ENCODE peak calls at places on chromosomes 2 and 18, in seven cellular contexts. U, T, A, C, W, Q and Y are unnamed samples.

GRCh38 chr18:31596081-31596872 is 4.6 kb downstream of the TTR start:
- DNase-seq in U (no peak), T (no peak), A (no peak), C (peak; percentile 67), W (no peak), Q (no peak), Y (no peak)

GRCh38 chr2:68767996-68768395 is 33.4 kb downstream of the ARHGAP25 start:
- DNase-seq in U (no peak), T (no peak), A (no peak), C (no peak), W (no peak), Q (no peak), Y (no peak)

GRCh38 chr2:29024882-29025430 is 43.9 kb downstream of the TOGARAM2 start:
- DNase-seq in U (no peak), T (no peak), A (no peak), C (no peak), W (no peak), Q (no peak), Y (no peak)

GRCh38 chr2:189538402-189538801 is 42.2 kb downstream of the SLC40A1 start:
- DNase-seq in U (no peak), T (no peak), A (no peak), C (no peak), W (no peak), Q (no peak), Y (no peak)

GRCh38 chr2:152425765-152426710 is 91.1 kb downstream of the FMNL2 start:
- DNase-seq in U (no peak), T (no peak), A (no peak), C (peak; percentile 89), W (no peak), Q (no peak), Y (no peak)

GRCh38 chr2:16629770-16630169 is 35.9 kb downstream of the CYRIA start:
- DNase-seq in U (no peak), T (no peak), A (no peak), C (no peak), W (no peak), Q (no peak), Y (no peak)

GRCh38 chr2:226475650-226476049 is 324.0 kb downstream of the IRS1 start:
- DNase-seq in U (no peak), T (no peak), A (no peak), C (no peak), W (no peak), Q (no peak), Y (no peak)

GRCh38 chr2:240561325-240561971 is 1.3 kb downstream of the DUSP28 start:
- DNase-seq in U (peak; percentile 20), T (no peak), A (no peak), C (no peak), W (no peak), Q (no peak), Y (peak; percentile 61)

GRCh38 chr2:213101109-213101508 is 50.3 kb downstream of the IKZF2 start:
- DNase-seq in U (no peak), T (no peak), A (no peak), C (no peak), W (no peak), Q (no peak), Y (no peak)

GRCh38 chr2:169891593-169892298 is 64.5 kb downstream of the UBR3 start:
- DNase-seq in U (no peak), T (no peak), A (no peak), C (peak; percentile 39), W (peak; percentile 36), Q (no peak), Y (no peak)

GRCh38 chr2:88680266-88680902 is 11.1 kb upstream of the RPIA start:
- DNase-seq in U (no peak), T (no peak), A (no peak), C (peak; percentile 62), W (no peak), Q (no peak), Y (no peak)

GRCh38 chr2:199979841-199980628 is 24.7 kb downstream of the MAIP1 start:
- DNase-seq in U (peak; percentile 89), T (peak; percentile 87), A (peak; percentile 76), C (peak; percentile 67), W (peak; percentile 70), Q (peak; percentile 83), Y (peak; percentile 87)

GRCh38 chr18:22703883-22704626 is 229.1 kb upstream of the RBBP8 start:
- DNase-seq in U (no peak), T (no peak), A (peak; percentile 16), C (peak; percentile 48), W (peak; percentile 70), Q (no peak), Y (no peak)

GRCh38 chr18:22846088-22846683 is 86.9 kb upstream of the RBBP8 start:
- DNase-seq in U (no peak), T (no peak), A (no peak), C (peak; percentile 21), W (peak; percentile 34), Q (no peak), Y (no peak)

GRCh38 chr2:8983571-8983970 is 19.9 kb downstream of the MBOAT2 start:
- DNase-seq in U (no peak), T (no peak), A (no peak), C (no peak), W (no peak), Q (no peak), Y (no peak)

GRCh38 chr2:27931361-27931937 is 40.9 kb downstream of the BABAM2 start:
- DNase-seq in U (no peak), T (no peak), A (no peak), C (no peak), W (no peak), Q (no peak), Y (no peak)

GRCh38 chr2:175597286-175597685 is 404.8 kb downstream of the LNPK start:
- DNase-seq in U (no peak), T (no peak), A (no peak), C (no peak), W (no peak), Q (no peak), Y (no peak)

GRCh38 chr2:107712857-107713256 is 113.8 kb upstream of the RGPD4 start:
- DNase-seq in U (no peak), T (no peak), A (no peak), C (no peak), W (no peak), Q (no peak), Y (no peak)

GRCh38 chr18:61606759-61607158 is 273.5 kb downstream of the CDH20 start:
- DNase-seq in U (peak; percentile 64), T (peak; percentile 40), A (peak; percentile 77), C (no peak), W (peak; percentile 24), Q (peak; percentile 77), Y (peak; percentile 72)

GRCh38 chr2:148928395-148928794 is 53.4 kb downstream of the KIF5C start:
- DNase-seq in U (no peak), T (no peak), A (no peak), C (no peak), W (no peak), Q (no peak), Y (no peak)

GRCh38 chr2:200379481-200380120 is 73.1 kb downstream of the SPATS2L start:
- DNase-seq in U (no peak), T (no peak), A (no peak), C (no peak), W (no peak), Q (no peak), Y (no peak)

GRCh38 chr18:77114564-77115391 is 17.8 kb downstream of the MBP start:
- DNase-seq in U (peak; percentile 63), T (peak; percentile 86), A (peak; percentile 91), C (peak; percentile 93), W (peak; percentile 15), Q (peak; percentile 83), Y (peak; percentile 91)

GRCh38 chr2:201460532-201460931 is 9.0 kb downstream of the STRADB start:
- DNase-seq in U (no peak), T (no peak), A (no peak), C (no peak), W (no peak), Q (no peak), Y (no peak)
- TF ChIP-seq POLR2A in U (no peak), T (no peak), A (no peak), C (no peak), W (no peak), Q (no peak), Y (no peak)

DNA sequence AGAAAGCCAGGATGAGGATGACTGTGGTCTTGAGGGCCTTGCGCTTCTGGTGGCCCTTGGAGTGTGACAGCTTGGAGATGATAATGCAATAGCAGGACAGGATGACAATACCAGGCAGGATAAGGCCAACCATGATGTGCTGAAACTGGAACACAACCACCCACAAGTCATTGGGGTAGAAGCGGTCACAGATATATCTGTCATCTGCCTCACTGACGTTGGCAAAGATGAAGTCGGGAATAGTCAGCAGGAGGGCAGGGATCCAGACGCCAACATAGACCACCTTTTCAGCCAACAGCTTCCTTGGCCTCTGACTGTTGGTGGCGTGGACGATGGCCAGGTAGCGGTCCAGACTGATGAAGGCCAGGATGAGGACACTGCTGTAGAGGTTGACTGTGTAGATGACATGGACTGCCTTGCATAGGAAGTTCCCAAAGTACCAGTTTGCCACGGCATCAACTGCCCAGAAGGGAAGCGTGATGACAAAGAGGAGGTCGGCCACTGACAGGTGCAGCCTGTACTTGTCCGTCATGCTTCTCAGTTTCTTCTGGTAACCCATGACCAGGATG is 2.7 kb downstream of the CXCR4 start:
- DNase-seq in U (no peak), T (no peak), A (no peak), C (no peak), W (no peak), Q (no peak), Y (no peak)
- H3K27me3 ChIP-seq in U (no peaks in the 10 kb centered on the region), T (peaks cover 70% of the 10 kb centered on the region), A (peaks cover 32% of the 10 kb centered on the region), C (no peaks in the 10 kb centered on the region), W (peaks cover 22% of the 10 kb centered on the region), Q (peaks cover 19% of the 10 kb centered on the region), Y (peaks cover 45% of the 10 kb centered on the region)

GRCh38 chr2:236682651-236683422 is 113.2 kb downstream of the ACKR3 start:
- DNase-seq in U (no peak), T (no peak), A (peak; percentile 28), C (no peak), W (no peak), Q (no peak), Y (no peak)

GRCh38 chr2:236685979-236686520 is 116.4 kb downstream of the ACKR3 start:
- DNase-seq in U (no peak), T (no peak), A (no peak), C (no peak), W (no peak), Q (no peak), Y (no peak)

GRCh38 chr2:236685361-236685760 is 115.7 kb downstream of the ACKR3 start:
- DNase-seq in U (no peak), T (no peak), A (no peak), C (no peak), W (no peak), Q (no peak), Y (no peak)

GRCh38 chr2:236687296-236687955 is 117.8 kb downstream of the ACKR3 start:
- DNase-seq in U (no peak), T (no peak), A (peak; percentile 38), C (no peak), W (no peak), Q (no peak), Y (no peak)

GRCh38 chr2:236684534-236685256 is 115.1 kb downstream of the ACKR3 start:
- DNase-seq in U (no peak), T (no peak), A (no peak), C (no peak), W (no peak), Q (no peak), Y (no peak)
- TF ChIP-seq POLR2A in U (no peak), T (no peak), A (no peak), C (no peak), W (no peak), Q (no peak), Y (no peak)

DNA sequence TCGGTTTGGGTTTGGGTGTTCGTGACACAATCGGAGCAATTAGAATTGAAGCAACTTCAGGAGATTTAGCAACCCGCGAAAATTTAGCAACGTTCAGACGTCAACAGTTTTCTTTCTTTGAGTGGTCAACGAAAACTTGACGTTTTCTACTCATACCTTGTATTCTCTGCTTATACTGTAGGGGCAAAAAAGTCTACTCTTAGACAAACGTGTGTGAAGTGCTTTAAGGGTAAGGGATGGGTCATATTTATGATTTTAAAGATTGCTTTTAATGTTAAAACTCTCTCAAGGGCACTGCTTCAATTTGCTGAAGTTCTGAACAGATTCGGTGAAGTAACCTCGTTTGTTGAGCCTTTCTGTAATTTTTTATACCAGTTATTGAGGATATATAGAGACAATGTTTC is 9.5 kb downstream of the OTX1 start:
- DNase-seq in U (no peak), T (no peak), A (no peak), C (no peak), W (no peak), Q (no peak), Y (no peak)
- H3K27me3 ChIP-seq in U (peaks cover 95% of the 10 kb centered on the region), T (peaks cover 100% of the 10 kb centered on the region), A (peaks cover 100% of the 10 kb centered on the region), C (no peaks in the 10 kb centered on the region), W (no peaks in the 10 kb centered on the region), Q (peaks cover 94% of the 10 kb centered on the region), Y (peaks cover 88% of the 10 kb centered on the region)